ENCODE peak calls at places on chromosome 12, in five cellular contexts. O, J, C, F and S are unnamed samples.

GRCh38 chr12:127054531-127054930 is 1212.4 kb upstream of the TMEM132C start:
- DNase-seq in C (no peak), O (no peak), J (no peak), F (no peak), S (no peak)

GRCh38 chr12:51392556-51393237 is 1.5 kb upstream of the GALNT6 start:
- DNase-seq in J (peak; percentile 24), C (no peak), F (no peak), O (no peak), S (no peak)

GRCh38 chr12:46985816-46986215 is 93.6 kb upstream of the PCED1B start:
- DNase-seq in F (no peak), C (no peak), J (no peak), O (no peak), S (no peak)

GRCh38 chr12:53867216-53868012 is 71.2 kb upstream of the HOXC13 start:
- DNase-seq in C (peak; percentile 37), F (no peak), O (no peak), J (no peak), S (no peak)

GRCh38 chr12:80936642-80937390 is 918 bp downstream of the LIN7A start:
- DNase-seq in F (no peak), J (peak; percentile 48), C (peak; percentile 28), O (no peak), S (peak; percentile 48)

GRCh38 chr12:121709478-121709890 is 3.1 kb upstream of the TMEM120B start:
- DNase-seq in C (no peak), F (no peak), J (no peak), O (no peak), S (no peak)

GRCh38 chr12:88251798-88252197 is 109.7 kb downstream of the TMTC3 start:
- DNase-seq in C (no peak), O (no peak), J (no peak), F (no peak), S (no peak)

GRCh38 chr12:4214912-4215861 is 58.4 kb upstream of the CCND2 start:
- DNase-seq in O (no peak), F (no peak), J (no peak), C (peak; percentile 23), S (no peak)

GRCh38 chr12:39846971-39847661 is 227.5 kb upstream of the ABCD2 start:
- DNase-seq in F (no peak), O (no peak), C (no peak), J (no peak), S (no peak)

GRCh38 chr12:19223018-19223417 is 93.5 kb downstream of the PLEKHA5 start:
- DNase-seq in O (no peak), C (no peak), F (no peak), J (no peak), S (no peak)

GRCh38 chr12:53795927-53796326 is 44.1 kb upstream of the CISTR start:
- DNase-seq in O (no peak), F (no peak), J (no peak), C (no peak), S (no peak)

GRCh38 chr12:77537648-77538047 is 293.0 kb upstream of the NAV3 start:
- DNase-seq in O (no peak), C (no peak), F (no peak), J (no peak), S (no peak)

GRCh38 chr12:99253068-99253467 is 394.5 kb upstream of the GARIN6 start:
- DNase-seq in J (no peak), O (no peak), F (no peak), C (no peak), S (no peak)

GRCh38 chr12:5912437-5913334 is 32.4 kb downstream of the ANO2 start:
- DNase-seq in F (no peak), C (no peak), J (peak; percentile 54), O (no peak), S (no peak)

DNA sequence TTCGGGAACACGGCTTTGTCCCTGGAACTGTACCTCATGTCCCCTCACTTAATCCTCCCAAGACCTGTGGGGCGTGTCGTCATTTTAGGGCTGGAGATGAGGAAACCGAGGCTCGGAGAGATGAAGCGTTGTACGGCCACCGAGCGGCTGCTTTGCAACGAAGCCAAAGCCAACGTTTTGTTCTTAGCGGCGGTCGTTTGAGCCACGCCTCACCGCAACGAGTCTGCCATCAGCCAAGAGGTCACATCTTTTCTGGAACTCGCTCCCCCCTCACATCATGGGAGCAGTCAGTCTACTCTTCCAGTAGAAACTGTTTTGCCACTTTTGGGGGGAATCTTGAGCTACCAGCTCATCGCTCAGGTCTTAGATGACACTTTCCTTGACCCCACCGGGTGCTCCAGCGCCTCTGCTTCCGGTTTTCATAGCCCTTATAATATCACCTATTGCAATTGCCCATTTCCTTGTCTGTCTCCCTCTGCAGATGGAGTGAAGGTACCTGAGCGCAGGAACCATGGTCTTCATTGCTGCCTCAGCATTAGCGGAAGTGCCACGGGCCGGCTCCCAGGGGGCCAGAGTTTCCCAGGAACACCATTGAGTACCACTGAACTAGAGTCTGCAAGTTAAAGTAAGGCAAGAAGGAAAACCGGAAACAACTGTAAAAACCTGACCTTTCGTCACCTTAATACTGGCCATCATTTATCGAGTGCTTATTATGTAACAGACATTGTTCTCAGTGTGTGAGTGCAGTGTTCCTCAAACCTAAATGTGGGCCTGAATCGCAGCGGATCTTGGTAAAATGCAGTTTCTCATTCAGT is 19.6 kb downstream of the NINJ2 start:
- DNase-seq in F (no peak), O (no peak), J (no peak), C (no peak), S (no peak)
- H3K4me3 ChIP-seq in F (no peak overlapping the region), O (peak overlapping the region; percentile 70), J (peak overlapping the region; percentile 82), C (peak overlapping the region; percentile 65), S (peak overlapping the region; percentile 41)

GRCh38 chr12:70389678-70390077 is 23.6 kb downstream of the KCNMB4 start:
- DNase-seq in F (no peak), C (no peak), J (no peak), O (no peak), S (no peak)
- H3K36me3 ChIP-seq in F (no peaks in the 10 kb centered on the region), C (no peaks in the 10 kb centered on the region), J (no peaks in the 10 kb centered on the region), O (no peaks in the 10 kb centered on the region), S (no peaks in the 10 kb centered on the region)

GRCh38 chr12:76518699-76519098 is 40.9 kb downstream of the OSBPL8 start:
- DNase-seq in O (no peak), F (no peak), J (no peak), C (no peak), S (no peak)
- H3K9me3 ChIP-seq in O (no peaks in the 10 kb centered on the region), F (peaks cover 3% of the 10 kb centered on the region), J (peaks cover 12% of the 10 kb centered on the region), C (no peaks in the 10 kb centered on the region), S (no peaks in the 10 kb centered on the region)

GRCh38 chr12:11500222-11500860 is 105.0 kb upstream of the PRB2 start:
- DNase-seq in O (peak; percentile 68), C (peak; percentile 65), J (peak; percentile 95), F (no peak), S (peak; percentile 67)
- H3K4me3 ChIP-seq in O (no peak overlapping the region), C (no peak overlapping the region), J (peak overlapping the region; percentile 65), F (no peak overlapping the region), S (no peak overlapping the region)

DNA sequence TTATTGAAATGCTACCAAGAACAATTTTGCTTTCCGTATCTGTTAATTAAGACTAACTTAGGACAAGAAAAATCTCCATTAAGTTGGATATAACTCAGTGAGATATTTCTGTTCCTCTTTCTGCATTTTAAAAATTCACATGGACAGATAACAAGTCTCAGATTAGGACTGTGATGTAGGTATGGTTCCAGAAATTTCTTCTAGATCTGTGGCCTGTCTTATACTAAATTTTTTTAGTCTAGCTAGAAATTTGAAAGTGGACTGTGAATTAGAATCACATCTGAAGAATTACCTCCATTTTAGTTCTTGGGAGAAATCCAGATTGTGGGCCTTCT is 41.6 kb downstream of the USP15 start:
- DNase-seq in C (no peak), J (no peak), F (no peak), O (no peak), S (no peak)
- H3K36me3 ChIP-seq in C (peaks cover 4% of the 10 kb centered on the region), J (peaks cover 66% of the 10 kb centered on the region), F (peaks cover 7% of the 10 kb centered on the region), O (peaks cover 31% of the 10 kb centered on the region), S (peaks cover 54% of the 10 kb centered on the region)

GRCh38 chr12:12797789-12798142 is 12.3 kb downstream of the APOLD1 start:
- DNase-seq in C (no peak), J (no peak), F (no peak), O (no peak), S (no peak)
- H3K9me3 ChIP-seq in C (no peaks in the 10 kb centered on the region), J (no peaks in the 10 kb centered on the region), F (no peaks in the 10 kb centered on the region), O (no peaks in the 10 kb centered on the region), S (no peaks in the 10 kb centered on the region)

GRCh38 chr12:117084405-117085317 is 14.6 kb downstream of the TESC start:
- DNase-seq in C (no peak), F (no peak), J (no peak), O (no peak), S (no peak)

GRCh38 chr12:117085318-117085947 is 13.8 kb downstream of the TESC start:
- DNase-seq in F (no peak), O (no peak), C (no peak), J (no peak), S (no peak)

GRCh38 chr12:117090388-117090787 is 8.8 kb downstream of the TESC start:
- DNase-seq in F (no peak), O (no peak), J (no peak), C (no peak), S (no peak)

GRCh38 chr12:117089463-117089862 is 9.8 kb downstream of the TESC start:
- DNase-seq in F (no peak), C (no peak), O (no peak), J (no peak), S (no peak)

DNA sequence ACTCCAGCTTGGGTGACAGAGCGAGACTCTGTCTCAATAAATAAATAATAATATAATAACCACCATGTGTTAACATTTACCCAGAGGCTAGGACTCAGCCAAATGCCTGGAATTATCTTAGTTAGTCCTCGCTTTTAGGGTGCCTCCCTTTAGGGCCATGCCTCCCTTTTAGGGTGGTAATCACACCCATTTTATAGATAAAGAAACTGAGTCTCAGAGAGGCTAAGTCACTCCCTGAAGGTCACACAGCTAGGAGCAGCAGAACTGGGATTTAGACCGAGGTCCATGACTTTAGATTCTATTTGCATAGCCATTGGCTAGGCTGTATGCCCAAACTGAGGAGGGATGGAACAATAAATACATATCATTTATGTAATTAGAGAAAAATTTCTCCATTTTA is 11.4 kb downstream of the TESC start:
- DNase-seq in C (no peak), O (no peak), J (no peak), F (no peak), S (no peak)
- H3K4me3 ChIP-seq in C (no peak overlapping the region), O (no peak overlapping the region), J (no peak overlapping the region), F (no peak overlapping the region), S (no peak overlapping the region)